ENCODE peak calls at places on chromosomes 4 and X, in nine cellular contexts. T is stimulated activated CD8-positive, alpha-beta memory T cell treated with anti-CD3 and anti-CD28 coated beads, Interleukin-2, amount 100 ng/mL, for 48 hours; K is AG08395; J is Calu3; C is GM04503; P is tibial nerve; E is activated T-cell treated with anti-CD3 and anti-CD28 coated beads, Interleukin-2, amount 50 U/mL, for 48 hours; W is AML-193; M is naive thymus-derived CD4-positive, alpha-beta T cell. A is an unnamed sample.

GRCh38 chrX:151543706-151544105 is 19.8 kb upstream of the PASD1 start:
- DNase-seq in T (no peak), K (no peak), J (no peak), C (no peak), P (no peak), E (no peak), W (no peak), M (no peak), A (no peak)

GRCh38 chr4:13523105-13523477 is 21.2 kb downstream of the NKX3-2 start:
- DNase-seq in T (no peak), K (no peak), J (no peak), C (no peak), P (no peak), E (no peak), W (no peak), M (no peak), A (no peak)

GRCh38 chrX:6965729-6966128 is 181.8 kb upstream of the STS start:
- DNase-seq in T (no peak), K (no peak), J (no peak), C (no peak), P (no peak), E (no peak), W (no peak), M (no peak), A (no peak)

GRCh38 chr4:87498446-87498900 is 30.7 kb downstream of the SPARCL1 start:
- DNase-seq in T (no peak), K (peak; percentile 58), J (no peak), C (peak; percentile 63), P (no peak), E (no peak), W (no peak), M (no peak), A (no peak)

GRCh38 chr4:78902313-78902712 is 36.9 kb downstream of the PAQR3 start:
- DNase-seq in T (no peak), K (no peak), J (no peak), C (no peak), P (no peak), E (no peak), W (no peak), M (no peak), A (no peak)

GRCh38 chrX:132615396-132616131 is 126.7 kb upstream of the MBNL3 start:
- DNase-seq in T (peak; percentile 16), K (no peak), J (peak; percentile 55), C (no peak), P (peak; percentile 44), E (peak; percentile 55), W (peak; percentile 41), M (peak; percentile 9), A (peak; percentile 62)

GRCh38 chr4:163107754-163108153 is 58.9 kb downstream of the NAF1 start:
- DNase-seq in T (no peak), K (peak; percentile 4), J (peak; percentile 6), C (no peak), P (no peak), E (no peak), W (peak; percentile 12), M (no peak), A (no peak)

GRCh38 chr4:189136462-189136861 is 804.2 kb upstream of the FRG1 start:
- DNase-seq in T (no peak), K (no peak), J (no peak), C (no peak), P (no peak), E (no peak), W (no peak), M (no peak), A (no peak)

GRCh38 chr4:140976768-140977167 is 156.5 kb downstream of the RNF150 start:
- DNase-seq in T (no peak), K (no peak), J (no peak), C (no peak), P (no peak), E (no peak), W (no peak), M (no peak), A (no peak)

A was measured in ecto neural progenitor cell.